ENCODE peak calls at places on chromosome 4, in ten cellular contexts. H, M, Y, C, U, T, V, G, J and O are unnamed samples.

GRCh38 chr4:3862640-3863420 is 96.6 kb downstream of the ADRA2C start:
- DNase-seq in H (peak), M (no peak), Y (no peak), C (peak), U (no peak), T (no peak), V (no peak), G (no peak), J (no peak), O (no peak)

GRCh38 chr4:56466910-56467283 is 520 bp upstream of the SRP72 start:
- DNase-seq in H (no peak), M (no peak), Y (no peak), C (no peak), U (no peak), T (no peak), V (no peak), G (no peak), J (no peak), O (no peak)

GRCh38 chr4:174222266-174222872 is 61.1 kb downstream of the FBXO8 start:
- DNase-seq in H (no peak), M (no peak), Y (no peak), C (no peak), U (no peak), T (no peak), V (peak), G (peak), J (no peak), O (no peak)

GRCh38 chr4:107989162-107989536 is 540 bp upstream of the HADH start:
- DNase-seq in H (no peak), M (no peak), Y (no peak), C (no peak), U (no peak), T (no peak), V (no peak), G (no peak), J (no peak), O (peak)

GRCh38 chr4:23374280-23374679 is 515.6 kb downstream of the PPARGC1A start:
- DNase-seq in H (no peak), M (no peak), Y (no peak), C (no peak), U (no peak), T (no peak), V (no peak), G (no peak), J (no peak), O (no peak)

GRCh38 chr4:118326585-118326984 is 26.2 kb downstream of the PRSS12 start:
- DNase-seq in H (no peak), M (no peak), Y (no peak), C (no peak), U (no peak), T (no peak), V (no peak), G (no peak), J (no peak), O (no peak)

GRCh38 chr4:5710065-5710961 is 688 bp upstream of the EVC start:
- DNase-seq in H (peak), M (no peak), Y (no peak), C (no peak), U (no peak), T (no peak), V (no peak), G (peak), J (no peak), O (no peak)

GRCh38 chr4:144174401-144175067 is 34.0 kb upstream of the GYPA start:
- DNase-seq in H (peak), M (no peak), Y (no peak), C (no peak), U (no peak), T (peak), V (peak), G (peak), J (peak), O (peak)

GRCh38 chr4:163548481-163549243 is 54.2 kb downstream of the TMA16 start:
- DNase-seq in H (peak), M (no peak), Y (no peak), C (no peak), U (no peak), T (peak), V (peak), G (peak), J (peak), O (peak)

GRCh38 chr4:105651879-105652640 is 56.4 kb downstream of the INTS12 start:
- DNase-seq in H (no peak), M (no peak), Y (no peak), C (no peak), U (no peak), T (no peak), V (no peak), G (no peak), J (no peak), O (no peak)

GRCh38 chr4:152590179-152591031 is 54.5 kb upstream of the FBXW7 start:
- DNase-seq in H (no peak), M (no peak), Y (no peak), C (no peak), U (no peak), T (no peak), V (peak), G (peak), J (no peak), O (peak)

GRCh38 chr4:122908223-122908622 is 14.2 kb downstream of the NUDT6 start:
- DNase-seq in H (no peak), M (no peak), Y (no peak), C (no peak), U (no peak), T (no peak), V (no peak), G (no peak), J (no peak), O (no peak)

GRCh38 chr4:120682981-120683380 is 239.5 kb downstream of the PRDM5 start:
- DNase-seq in H (no peak), M (no peak), Y (no peak), C (no peak), U (no peak), T (no peak), V (no peak), G (peak), J (no peak), O (no peak)

GRCh38 chr4:108644237-108644636 is 6.2 kb upstream of the OSTC start:
- DNase-seq in H (no peak), M (no peak), Y (no peak), C (no peak), U (no peak), T (no peak), V (no peak), G (peak), J (no peak), O (no peak)

GRCh38 chr4:67983333-67983732 is 20.0 kb upstream of the TMPRSS11A start:
- DNase-seq in H (no peak), M (no peak), Y (no peak), C (no peak), U (no peak), T (no peak), V (no peak), G (no peak), J (no peak), O (no peak)

GRCh38 chr4:1495416-1496115 is 89.3 kb upstream of the NKX1-1 start:
- DNase-seq in H (no peak), M (peak), Y (no peak), C (peak), U (peak), T (no peak), V (no peak), G (no peak), J (no peak), O (no peak)

GRCh38 chr4:10403633-10404445 is 53.4 kb downstream of the ZNF518B start:
- DNase-seq in H (peak), M (no peak), Y (peak), C (peak), U (no peak), T (peak), V (no peak), G (peak), J (peak), O (peak)

GRCh38 chr4:179867300-179867878 is 2375.8 kb upstream of the TENM3 start:
- DNase-seq in H (peak), M (no peak), Y (peak), C (peak), U (no peak), T (peak), V (no peak), G (peak), J (peak), O (peak)

GRCh38 chr4:31146366-31146765 is 426.2 kb downstream of the PCDH7 start:
- DNase-seq in H (no peak), M (no peak), Y (no peak), C (no peak), U (no peak), T (no peak), V (no peak), G (no peak), J (no peak), O (no peak)

GRCh38 chr4:118989098-118990080 is 100.7 kb downstream of the SYNPO2 start:
- DNase-seq in H (no peak), M (no peak), Y (no peak), C (no peak), U (no peak), T (no peak), V (no peak), G (peak), J (no peak), O (no peak)

GRCh38 chr4:13306356-13306755 is 177.8 kb downstream of the RAB28 start:
- DNase-seq in H (no peak), M (no peak), Y (no peak), C (no peak), U (no peak), T (no peak), V (no peak), G (no peak), J (no peak), O (no peak)

GRCh38 chr4:110959041-110959643 is 336.3 kb upstream of the PITX2 start:
- DNase-seq in H (no peak), M (no peak), Y (no peak), C (no peak), U (no peak), T (no peak), V (no peak), G (peak), J (peak), O (no peak)

GRCh38 chr4:48268956-48269860 is at the start of gene TEC:
- DNase-seq in H (peak), M (no peak), Y (peak), C (peak), U (peak), T (peak), V (no peak), G (peak), J (peak), O (no peak)

GRCh38 chr4:6019316-6020263 is 1.4 kb upstream of the C4orf50 start:
- DNase-seq in H (peak), M (no peak), Y (peak), C (peak), U (no peak), T (peak), V (peak), G (peak), J (peak), O (peak)

GRCh38 chr4:35993606-35994005 is 250.7 kb downstream of the ARAP2 start:
- DNase-seq in H (no peak), M (no peak), Y (no peak), C (no peak), U (no peak), T (no peak), V (no peak), G (no peak), J (no peak), O (no peak)

GRCh38 chr4:126404549-126404948 is 1089.8 kb downstream of the FAT4 start:
- DNase-seq in H (no peak), M (no peak), Y (no peak), C (no peak), U (no peak), T (no peak), V (no peak), G (peak), J (no peak), O (no peak)

GRCh38 chr4:118282692-118283091 is 70.1 kb downstream of the PRSS12 start:
- DNase-seq in H (no peak), M (no peak), Y (no peak), C (peak), U (no peak), T (no peak), V (no peak), G (peak), J (no peak), O (no peak)

GRCh38 chr4:77449162-77449561 is 156.5 kb upstream of the CXCL13 start:
- DNase-seq in H (no peak), M (no peak), Y (no peak), C (no peak), U (no peak), T (no peak), V (no peak), G (no peak), J (no peak), O (no peak)

GRCh38 chr4:168197926-168198325 is 105.6 kb downstream of the ANXA10 start:
- DNase-seq in H (no peak), M (no peak), Y (no peak), C (no peak), U (no peak), T (no peak), V (no peak), G (peak), J (no peak), O (peak)

GRCh38 chr4:25090516-25090915 is 59.8 kb upstream of the LGI2 start:
- DNase-seq in H (no peak), M (no peak), Y (no peak), C (no peak), U (no peak), T (no peak), V (no peak), G (peak), J (no peak), O (no peak)

GRCh38 chr4:128868758-128869157 is 59.3 kb downstream of the JADE1 start:
- DNase-seq in H (no peak), M (no peak), Y (no peak), C (no peak), U (no peak), T (no peak), V (no peak), G (no peak), J (no peak), O (no peak)

GRCh38 chr4:94462572-94462971 is 10.8 kb downstream of the PDLIM5 start:
- DNase-seq in H (no peak), M (no peak), Y (no peak), C (no peak), U (no peak), T (no peak), V (no peak), G (no peak), J (no peak), O (no peak)

GRCh38 chr4:103303011-103303410 is 104.9 kb upstream of the CENPE start:
- DNase-seq in H (no peak), M (no peak), Y (no peak), C (no peak), U (no peak), T (no peak), V (no peak), G (no peak), J (no peak), O (no peak)

GRCh38 chr4:8729408-8730149 is 137.0 kb downstream of the CPZ start:
- DNase-seq in H (no peak), M (peak), Y (peak), C (peak), U (peak), T (no peak), V (no peak), G (no peak), J (no peak), O (no peak)

GRCh38 chr4:4308800-4309441 is 18.9 kb downstream of the ZBTB49 start:
- DNase-seq in H (no peak), M (no peak), Y (no peak), C (peak), U (no peak), T (no peak), V (no peak), G (peak), J (no peak), O (no peak)

GRCh38 chr4:824461-825062 is 1.4 kb downstream of the CPLX1 start:
- DNase-seq in H (no peak), M (no peak), Y (no peak), C (peak), U (peak), T (no peak), V (no peak), G (no peak), J (no peak), O (no peak)